ENCODE peak calls at places on chromosome 17, in ten cellular contexts. R is HFFc6; J is hepatocyte; M is stimulated activated CD4-positive, alpha-beta T cell treated with anti-CD3 and anti-CD28 coated beads, Interleukin-1b, Interleukin-23, amount 100 ng/mL, for 24 hours; Y is kidney tubule cell; W is A172; O is NT2/D1; B is tibial artery; E is KG1; I is T-helper 2 cell. K is an unnamed sample.

GRCh38 chr17:6255331-6255730 is 179.6 kb downstream of the AIPL1 start:
- DNase-seq in R (no peak), J (no peak), M (no peak), Y (peak; percentile 78), W (no peak), O (no peak), B (no peak), E (no peak), I (no peak), K (no peak)

GRCh38 chr17:68790481-68790880 is 164.7 kb downstream of the ABCA8 start:
- DNase-seq in R (no peak), J (no peak), M (no peak), Y (no peak), W (no peak), O (no peak), B (no peak), E (no peak), I (no peak), K (no peak)

GRCh38 chr17:55717898-55718735 is 4.5 kb downstream of the TMEM100 start:
- DNase-seq in R (peak; percentile 52), J (peak; percentile 88), M (peak; percentile 60), Y (peak; percentile 70), W (peak; percentile 62), O (peak; percentile 57), B (peak; percentile 84), E (peak; percentile 71), I (no peak), K (peak; percentile 89)

GRCh38 chr17:31654936-31655335 is 204.1 kb downstream of the COPRS start:
- DNase-seq in R (peak; percentile 10), J (no peak), M (no peak), Y (peak; percentile 43), W (no peak), O (no peak), B (no peak), E (no peak), I (peak; percentile 20), K (no peak)

GRCh38 chr17:81403671-81404534 is 8.6 kb downstream of the BAHCC1 start:
- DNase-seq in R (no peak), J (no peak), M (no peak), Y (peak; percentile 49), W (no peak), O (no peak), B (no peak), E (no peak), I (no peak), K (no peak)

GRCh38 chr17:39679521-39680192 is 8.2 kb downstream of the PGAP3 start:
- DNase-seq in R (no peak), J (no peak), M (no peak), Y (no peak), W (no peak), O (no peak), B (no peak), E (no peak), I (peak; percentile 45), K (no peak)

GRCh38 chr17:77435272-77436057 is 294.7 kb downstream of the SEC14L1 start:
- DNase-seq in R (no peak), J (no peak), M (no peak), Y (no peak), W (no peak), O (no peak), B (no peak), E (no peak), I (peak; percentile 50), K (no peak)

GRCh38 chr17:77322534-77323412 is 182.0 kb downstream of the SEC14L1 start:
- DNase-seq in R (peak; percentile 98), J (peak; percentile 95), M (no peak), Y (peak; percentile 97), W (peak; percentile 99), O (peak; percentile 44), B (peak; percentile 98), E (no peak), I (no peak), K (peak; percentile 85)

GRCh38 chr17:11122908-11123307 is 118.1 kb upstream of the SHISA6 start:
- DNase-seq in R (no peak), J (no peak), M (no peak), Y (no peak), W (no peak), O (no peak), B (no peak), E (no peak), I (no peak), K (peak; percentile 38)

GRCh38 chr17:65684631-65685030 is 123.2 kb upstream of the AXIN2 start:
- DNase-seq in R (no peak), J (no peak), M (no peak), Y (peak; percentile 23), W (no peak), O (no peak), B (no peak), E (no peak), I (no peak), K (no peak)

GRCh38 chr17:45981306-45981705 is 17.7 kb upstream of the STH start:
- DNase-seq in R (no peak), J (no peak), M (no peak), Y (no peak), W (no peak), O (no peak), B (no peak), E (no peak), I (no peak), K (no peak)

GRCh38 chr17:81043725-81044427 is 8.9 kb downstream of the BAIAP2 start:
- DNase-seq in R (peak; percentile 32), J (peak; percentile 80), M (no peak), Y (peak; percentile 98), W (peak; percentile 96), O (no peak), B (no peak), E (no peak), I (no peak), K (no peak)

GRCh38 chr17:75428775-75429469 is 23.4 kb upstream of the GRB2 start:
- DNase-seq in R (peak; percentile 85), J (peak; percentile 66), M (no peak), Y (peak; percentile 72), W (peak; percentile 70), O (no peak), B (no peak), E (no peak), I (no peak), K (no peak)

GRCh38 chr17:76092526-76093413 is 10.8 kb downstream of the EXOC7 start:
- DNase-seq in R (no peak), J (no peak), M (no peak), Y (no peak), W (no peak), O (no peak), B (no peak), E (no peak), I (no peak), K (no peak)

GRCh38 chr17:16247589-16247984 is 30.6 kb downstream of the PIGL start:
- DNase-seq in R (no peak), J (peak; percentile 11), M (no peak), Y (no peak), W (no peak), O (no peak), B (no peak), E (no peak), I (no peak), K (no peak)

GRCh38 chr17:82392209-82392920 is 20.8 kb downstream of the UTS2R start:
- DNase-seq in R (no peak), J (peak; percentile 2), M (no peak), Y (no peak), W (no peak), O (no peak), B (no peak), E (no peak), I (no peak), K (no peak)

GRCh38 chr17:57879437-57880085 is 29.7 kb upstream of the MRPS23 start:
- DNase-seq in R (no peak), J (peak; percentile 72), M (no peak), Y (peak; percentile 48), W (peak; percentile 59), O (no peak), B (no peak), E (no peak), I (no peak), K (no peak)

GRCh38 chr17:49438439-49438861 is 23.8 kb upstream of the PHB1 start:
- DNase-seq in R (no peak), J (no peak), M (no peak), Y (no peak), W (no peak), O (no peak), B (no peak), E (no peak), I (no peak), K (no peak)

GRCh38 chr17:14019186-14019956 is 49.9 kb upstream of the COX10 start:
- DNase-seq in R (peak; percentile 25), J (no peak), M (no peak), Y (peak; percentile 2), W (peak; percentile 78), O (no peak), B (no peak), E (no peak), I (no peak), K (no peak)

GRCh38 chr17:6426356-6427101 is 8.4 kb downstream of the AIPL1 start:
- DNase-seq in R (no peak), J (no peak), M (no peak), Y (no peak), W (no peak), O (no peak), B (no peak), E (no peak), I (no peak), K (no peak)

GRCh38 chr17:74924250-74924948 is at the start of gene OTOP2:
- DNase-seq in R (no peak), J (peak; percentile 16), M (no peak), Y (no peak), W (no peak), O (no peak), B (peak; percentile 74), E (no peak), I (no peak), K (no peak)

GRCh38 chr17:6670571-6670970 is 19.0 kb downstream of the C17orf100 start:
- DNase-seq in R (no peak), J (no peak), M (no peak), Y (no peak), W (no peak), O (no peak), B (no peak), E (no peak), I (no peak), K (no peak)

GRCh38 chr17:53472586-53472985 is 350.1 kb upstream of the KIF2B start:
- DNase-seq in R (no peak), J (peak; percentile 14), M (no peak), Y (peak; percentile 78), W (peak; percentile 33), O (no peak), B (no peak), E (no peak), I (no peak), K (no peak)

GRCh38 chr17:8880466-8880865 is 13.0 kb upstream of the PIK3R6 start:
- DNase-seq in R (no peak), J (no peak), M (no peak), Y (no peak), W (no peak), O (no peak), B (no peak), E (no peak), I (no peak), K (no peak)

GRCh38 chr17:74119049-74119580 is 84.4 kb upstream of the RPL38 start:
- DNase-seq in R (no peak), J (no peak), M (no peak), Y (no peak), W (no peak), O (no peak), B (peak; percentile 50), E (no peak), I (no peak), K (no peak)

GRCh38 chr17:147796-148740 is 10.7 kb downstream of the SCGB1C2 start:
- DNase-seq in R (no peak), J (no peak), M (no peak), Y (no peak), W (no peak), O (no peak), B (peak; percentile 49), E (no peak), I (no peak), K (peak; percentile 16)

GRCh38 chr17:13537871-13538643 is 63.7 kb downstream of the HS3ST3A1 start:
- DNase-seq in R (no peak), J (no peak), M (no peak), Y (no peak), W (no peak), O (no peak), B (no peak), E (no peak), I (no peak), K (no peak)

GRCh38 chr17:49618112-49618611 is 42.5 kb downstream of the NXPH3 start:
- DNase-seq in R (no peak), J (peak; percentile 37), M (no peak), Y (peak; percentile 43), W (no peak), O (no peak), B (no peak), E (no peak), I (no peak), K (no peak)